ENCODE peak calls at places on chromosomes 1 and 21, in eight cellular contexts. One of them, this sample, is unnamed.

GRCh38 chr1:30638811-30639210 is 84.6 kb downstream of the MATN1 start:
- DNase-seq in H9: no peak
- DNase-seq in epithelial cell of esophagus: no peak
- DNase-seq in head of caudate nucleus: no peak
- DNase-seq in H7: no peak
- DNase-seq in left ventricle myocardium inferior: no peak
- DNase-seq in tibial artery: no peak
- DNase-seq in posterior vena cava: no peak
- DNase-seq in this sample: no peak

GRCh38 chr1:147496571-147496970 is 44.7 kb upstream of the BCL9 start:
- DNase-seq in posterior vena cava: no peak
- DNase-seq in epithelial cell of esophagus: peak; percentile 13
- DNase-seq in left ventricle myocardium inferior: peak; percentile 33
- DNase-seq in head of caudate nucleus: no peak
- DNase-seq in H7: peak; percentile 40
- DNase-seq in tibial artery: no peak
- DNase-seq in H9: peak; percentile 49
- DNase-seq in this sample: no peak

GRCh38 chr1:226863446-226863845 is 7.0 kb upstream of the PSEN2 start:
- DNase-seq in head of caudate nucleus: no peak
- DNase-seq in posterior vena cava: no peak
- DNase-seq in left ventricle myocardium inferior: no peak
- DNase-seq in H7: peak; percentile 55
- DNase-seq in H9: peak; percentile 57
- DNase-seq in tibial artery: no peak
- DNase-seq in epithelial cell of esophagus: peak; percentile 46
- DNase-seq in this sample: no peak

GRCh38 chr21:32256873-32257620 is 21.8 kb downstream of the MIS18A start:
- DNase-seq in epithelial cell of esophagus: peak; percentile 55
- DNase-seq in head of caudate nucleus: peak; percentile 63
- DNase-seq in posterior vena cava: peak; percentile 92
- DNase-seq in left ventricle myocardium inferior: peak; percentile 54
- DNase-seq in tibial artery: peak; percentile 92
- DNase-seq in H9: no peak
- DNase-seq in H7: no peak
- DNase-seq in this sample: peak; percentile 36

GRCh38 chr21:36478207-36478701 is 1.7 kb downstream of the CLDN14 start:
- DNase-seq in H7: no peak
- DNase-seq in epithelial cell of esophagus: peak; percentile 95
- DNase-seq in head of caudate nucleus: no peak
- DNase-seq in left ventricle myocardium inferior: no peak
- DNase-seq in H9: no peak
- DNase-seq in posterior vena cava: peak; percentile 50
- DNase-seq in tibial artery: no peak
- DNase-seq in this sample: no peak

GRCh38 chr1:222283147-222283768 is 264.6 kb downstream of the HHIPL2 start:
- DNase-seq in epithelial cell of esophagus: peak; percentile 62
- DNase-seq in H7: no peak
- DNase-seq in H9: no peak
- DNase-seq in left ventricle myocardium inferior: no peak
- DNase-seq in posterior vena cava: no peak
- DNase-seq in tibial artery: no peak
- DNase-seq in head of caudate nucleus: no peak
- DNase-seq in this sample: no peak

GRCh38 chr1:219772265-219773036 is 155.9 kb downstream of the SLC30A10 start:
- DNase-seq in left ventricle myocardium inferior: peak; percentile 50
- DNase-seq in H7: no peak
- DNase-seq in epithelial cell of esophagus: no peak
- DNase-seq in tibial artery: no peak
- DNase-seq in head of caudate nucleus: no peak
- DNase-seq in posterior vena cava: no peak
- DNase-seq in H9: no peak
- DNase-seq in this sample: no peak

GRCh38 chr1:173531069-173531693 is 54.0 kb downstream of the PRDX6 start:
- DNase-seq in epithelial cell of esophagus: no peak
- DNase-seq in head of caudate nucleus: no peak
- DNase-seq in posterior vena cava: no peak
- DNase-seq in H7: no peak
- DNase-seq in H9: no peak
- DNase-seq in left ventricle myocardium inferior: no peak
- DNase-seq in tibial artery: no peak
- DNase-seq in this sample: no peak

GRCh38 chr1:232982238-232982944 is 32.0 kb downstream of the NTPCR start:
- DNase-seq in posterior vena cava: no peak
- DNase-seq in H9: no peak
- DNase-seq in head of caudate nucleus: no peak
- DNase-seq in epithelial cell of esophagus: peak; percentile 33
- DNase-seq in tibial artery: no peak
- DNase-seq in H7: peak; percentile 29
- DNase-seq in left ventricle myocardium inferior: no peak
- DNase-seq in this sample: no peak

GRCh38 chr21:46154155-46154954 is 1.0 kb downstream of the FTCD start:
- DNase-seq in H7: no peak
- DNase-seq in head of caudate nucleus: peak; percentile 15
- DNase-seq in posterior vena cava: peak; percentile 80
- DNase-seq in tibial artery: peak; percentile 62
- DNase-seq in epithelial cell of esophagus: no peak
- DNase-seq in left ventricle myocardium inferior: no peak
- DNase-seq in H9: peak; percentile 32
- DNase-seq in this sample: no peak

GRCh38 chr1:3075666-3076387 is 6.8 kb downstream of the PRDM16 start:
- DNase-seq in left ventricle myocardium inferior: no peak
- DNase-seq in H7: no peak
- DNase-seq in H9: no peak
- DNase-seq in tibial artery: no peak
- DNase-seq in posterior vena cava: no peak
- DNase-seq in head of caudate nucleus: no peak
- DNase-seq in epithelial cell of esophagus: no peak
- DNase-seq in this sample: no peak

GRCh38 chr21:27062441-27062840 is 95.6 kb upstream of the ADAMTS5 start:
- DNase-seq in posterior vena cava: no peak
- DNase-seq in H7: no peak
- DNase-seq in epithelial cell of esophagus: no peak
- DNase-seq in H9: no peak
- DNase-seq in head of caudate nucleus: no peak
- DNase-seq in tibial artery: no peak
- DNase-seq in left ventricle myocardium inferior: no peak
- DNase-seq in this sample: no peak

GRCh38 chr21:36915701-36916075 is 50.8 kb downstream of the HLCS start:
- DNase-seq in H9: no peak
- DNase-seq in H7: no peak
- DNase-seq in posterior vena cava: no peak
- DNase-seq in epithelial cell of esophagus: no peak
- DNase-seq in head of caudate nucleus: no peak
- DNase-seq in tibial artery: no peak
- DNase-seq in left ventricle myocardium inferior: no peak
- DNase-seq in this sample: no peak

GRCh38 chr1:150875197-150876110 is 945 bp downstream of the ARNT start:
- DNase-seq in H9: no peak
- DNase-seq in H7: peak; percentile 50
- DNase-seq in tibial artery: no peak
- DNase-seq in posterior vena cava: no peak
- DNase-seq in epithelial cell of esophagus: no peak
- DNase-seq in left ventricle myocardium inferior: no peak
- DNase-seq in head of caudate nucleus: no peak
- DNase-seq in this sample: no peak

GRCh38 chr21:31480228-31480627 is 136.2 kb upstream of the TIAM1 start:
- DNase-seq in H7: no peak
- DNase-seq in left ventricle myocardium inferior: no peak
- DNase-seq in head of caudate nucleus: no peak
- DNase-seq in posterior vena cava: peak; percentile 8
- DNase-seq in H9: no peak
- DNase-seq in tibial artery: no peak
- DNase-seq in epithelial cell of esophagus: no peak
- DNase-seq in this sample: no peak

GRCh38 chr1:27099904-27100796 is 54.8 kb downstream of the SLC9A1 start:
- DNase-seq in posterior vena cava: peak; percentile 92
- DNase-seq in H9: no peak
- DNase-seq in epithelial cell of esophagus: peak; percentile 60
- DNase-seq in tibial artery: peak; percentile 92
- DNase-seq in head of caudate nucleus: no peak
- DNase-seq in H7: peak; percentile 80
- DNase-seq in left ventricle myocardium inferior: peak; percentile 69
- DNase-seq in this sample: no peak

GRCh38 chr1:46394872-46395465 is 852 bp downstream of the FAAH start:
- DNase-seq in H9: no peak
- DNase-seq in epithelial cell of esophagus: no peak
- DNase-seq in head of caudate nucleus: no peak
- DNase-seq in tibial artery: no peak
- DNase-seq in H7: no peak
- DNase-seq in left ventricle myocardium inferior: no peak
- DNase-seq in posterior vena cava: peak; percentile 58
- DNase-seq in this sample: no peak

GRCh38 chr1:24557220-24557619 is 1.3 kb downstream of the NCMAP start:
- DNase-seq in head of caudate nucleus: no peak
- DNase-seq in epithelial cell of esophagus: no peak
- DNase-seq in tibial artery: peak; percentile 11
- DNase-seq in H9: no peak
- DNase-seq in posterior vena cava: no peak
- DNase-seq in H7: no peak
- DNase-seq in left ventricle myocardium inferior: no peak
- DNase-seq in this sample: no peak

GRCh38 chr1:178810585-178810984 is 60.3 kb downstream of the ANGPTL1 start:
- DNase-seq in H7: no peak
- DNase-seq in H9: no peak
- DNase-seq in left ventricle myocardium inferior: no peak
- DNase-seq in posterior vena cava: no peak
- DNase-seq in head of caudate nucleus: no peak
- DNase-seq in tibial artery: no peak
- DNase-seq in epithelial cell of esophagus: no peak
- DNase-seq in this sample: no peak

GRCh38 chr1:171550055-171550454 is 64.7 kb downstream of the PRRC2C start:
- DNase-seq in H7: no peak
- DNase-seq in H9: no peak
- DNase-seq in left ventricle myocardium inferior: no peak
- DNase-seq in posterior vena cava: no peak
- DNase-seq in tibial artery: no peak
- DNase-seq in head of caudate nucleus: no peak
- DNase-seq in epithelial cell of esophagus: peak; percentile 85
- DNase-seq in this sample: no peak

GRCh38 chr21:39175154-39175553 is 8.1 kb downstream of the PSMG1 start:
- DNase-seq in H9: no peak
- DNase-seq in left ventricle myocardium inferior: no peak
- DNase-seq in head of caudate nucleus: no peak
- DNase-seq in epithelial cell of esophagus: peak; percentile 31
- DNase-seq in tibial artery: no peak
- DNase-seq in H7: no peak
- DNase-seq in posterior vena cava: no peak
- DNase-seq in this sample: no peak

GRCh38 chr1:27934818-27935549 is at the start of gene SMPDL3B:
- DNase-seq in H9: peak; percentile 96
- DNase-seq in H7: peak; percentile 91
- DNase-seq in epithelial cell of esophagus: peak; percentile 52
- DNase-seq in posterior vena cava: no peak
- DNase-seq in tibial artery: no peak
- DNase-seq in head of caudate nucleus: no peak
- DNase-seq in left ventricle myocardium inferior: no peak
- DNase-seq in this sample: no peak

GRCh38 chr1:116334015-116334547 is 39.0 kb upstream of the ATP1A1 start:
- DNase-seq in head of caudate nucleus: no peak
- DNase-seq in H9: no peak
- DNase-seq in left ventricle myocardium inferior: peak; percentile 51
- DNase-seq in tibial artery: no peak
- DNase-seq in posterior vena cava: no peak
- DNase-seq in epithelial cell of esophagus: peak; percentile 82
- DNase-seq in H7: no peak
- DNase-seq in this sample: no peak

GRCh38 chr1:231774719-231775322 is 148.2 kb downstream of the DISC1 start:
- DNase-seq in head of caudate nucleus: no peak
- DNase-seq in left ventricle myocardium inferior: no peak
- DNase-seq in posterior vena cava: no peak
- DNase-seq in H9: no peak
- DNase-seq in H7: no peak
- DNase-seq in tibial artery: no peak
- DNase-seq in epithelial cell of esophagus: no peak
- DNase-seq in this sample: no peak

GRCh38 chr1:243979396-243979795 is 71.7 kb upstream of the ZBTB18 start:
- DNase-seq in H9: no peak
- DNase-seq in head of caudate nucleus: no peak
- DNase-seq in posterior vena cava: peak; percentile 67
- DNase-seq in epithelial cell of esophagus: no peak
- DNase-seq in H7: peak; percentile 39
- DNase-seq in tibial artery: no peak
- DNase-seq in left ventricle myocardium inferior: no peak
- DNase-seq in this sample: no peak

GRCh38 chr21:25396135-25396711 is 211.1 kb downstream of the MRPL39 start:
- DNase-seq in posterior vena cava: no peak
- DNase-seq in head of caudate nucleus: no peak
- DNase-seq in H7: no peak
- DNase-seq in left ventricle myocardium inferior: no peak
- DNase-seq in tibial artery: no peak
- DNase-seq in epithelial cell of esophagus: no peak
- DNase-seq in H9: no peak
- DNase-seq in this sample: no peak

GRCh38 chr1:44776749-44777068 is 1.4 kb downstream of the RPS8 start:
- DNase-seq in epithelial cell of esophagus: no peak
- DNase-seq in left ventricle myocardium inferior: no peak
- DNase-seq in H7: no peak
- DNase-seq in tibial artery: no peak
- DNase-seq in head of caudate nucleus: no peak
- DNase-seq in H9: no peak
- DNase-seq in posterior vena cava: no peak
- DNase-seq in this sample: no peak

GRCh38 chr1:19209439-19209989 is 552 bp downstream of the UBR4 start:
- DNase-seq in tibial artery: peak; percentile 73
- DNase-seq in head of caudate nucleus: no peak
- DNase-seq in posterior vena cava: peak; percentile 83
- DNase-seq in epithelial cell of esophagus: peak; percentile 39
- DNase-seq in H9: no peak
- DNase-seq in left ventricle myocardium inferior: peak; percentile 19
- DNase-seq in H7: no peak
- DNase-seq in this sample: no peak

GRCh38 chr1:201476670-201477344 is 7.8 kb upstream of the PHLDA3 start:
- DNase-seq in posterior vena cava: no peak
- DNase-seq in epithelial cell of esophagus: peak; percentile 99
- DNase-seq in H9: no peak
- DNase-seq in H7: no peak
- DNase-seq in head of caudate nucleus: no peak
- DNase-seq in tibial artery: no peak
- DNase-seq in left ventricle myocardium inferior: no peak
- DNase-seq in this sample: no peak